ENCODE peak calls at places on chromosomes 5 and 9, in four cellular contexts. One of them, this sample, is unnamed. For H3K4me1 and H3K27me3, the result is how much of the 10 kb centered on the place peaks cover.

GRCh38 chr9:69149321-69149807 is 24.7 kb upstream of the TJP2 start:
- DNase-seq in colonic mucosa: no peak
- DNase-seq in uterus: no peak
- DNase-seq in thoracic aorta: no peak
- DNase-seq in this sample: no peak

GRCh38 chr5:150377964-150378694 is 20.6 kb downstream of the TCOF1 start:
- DNase-seq in thoracic aorta: no peak
- DNase-seq in colonic mucosa: no peak
- DNase-seq in uterus: no peak
- DNase-seq in this sample: no peak

GRCh38 chr5:96384353-96384752 is 48.7 kb downstream of the PCSK1 start:
- DNase-seq in thoracic aorta: no peak
- DNase-seq in colonic mucosa: no peak
- DNase-seq in uterus: no peak
- DNase-seq in this sample: no peak

GRCh38 chr5:146877178-146877681 is 1.3 kb downstream of the PPP2R2B start:
- DNase-seq in colonic mucosa: no peak
- DNase-seq in uterus: no peak
- DNase-seq in thoracic aorta: no peak
- DNase-seq in this sample: no peak

GRCh38 chr9:127853312-127854168 is 918 bp downstream of the ENG start:
- DNase-seq in colonic mucosa: no peak
- DNase-seq in thoracic aorta: no peak
- DNase-seq in uterus: no peak
- DNase-seq in this sample: no peak

GRCh38 chr5:83767409-83767992 is 46.8 kb upstream of the HAPLN1 start:
- DNase-seq in colonic mucosa: no peak
- DNase-seq in thoracic aorta: no peak
- DNase-seq in uterus: no peak
- DNase-seq in this sample: no peak

GRCh38 chr5:122478741-122479459 is 166.9 kb downstream of the SNCAIP start:
- DNase-seq in uterus: no peak
- DNase-seq in colonic mucosa: no peak
- DNase-seq in thoracic aorta: no peak
- DNase-seq in this sample: no peak

GRCh38 chr5:129631946-129632345 is 115.9 kb upstream of the MINAR2 start:
- DNase-seq in colonic mucosa: no peak
- DNase-seq in uterus: no peak
- DNase-seq in thoracic aorta: no peak
- DNase-seq in this sample: no peak

GRCh38 chr5:100789641-100790160 is 113.4 kb downstream of the ST8SIA4 start:
- DNase-seq in thoracic aorta: no peak
- DNase-seq in colonic mucosa: no peak
- DNase-seq in uterus: no peak
- DNase-seq in this sample: no peak

GRCh38 chr5:54838843-54839242 is 146.6 kb downstream of the ESM1 start:
- DNase-seq in thoracic aorta: no peak
- DNase-seq in colonic mucosa: no peak
- DNase-seq in uterus: no peak
- DNase-seq in this sample: no peak

GRCh38 chr9:105296445-105296844 is 52.0 kb downstream of the SLC44A1 start:
- DNase-seq in colonic mucosa: no peak
- DNase-seq in uterus: no peak
- DNase-seq in thoracic aorta: no peak
- DNase-seq in this sample: no peak

GRCh38 chr9:93099551-93100264 is 3.7 kb downstream of the CARD19 start:
- DNase-seq in thoracic aorta: no peak
- DNase-seq in colonic mucosa: no peak
- DNase-seq in uterus: no peak
- DNase-seq in this sample: peak

GRCh38 chr5:53262348-53262970 is 152.9 kb upstream of the MOCS2 start:
- DNase-seq in thoracic aorta: no peak
- DNase-seq in uterus: no peak
- DNase-seq in colonic mucosa: no peak
- DNase-seq in this sample: no peak

GRCh38 chr9:37784640-37785483 is at the start of gene EXOSC3:
- DNase-seq in colonic mucosa: peak
- DNase-seq in uterus: peak
- DNase-seq in thoracic aorta: peak
- DNase-seq in this sample: peak

GRCh38 chr9:86341007-86341491 is 13.2 kb downstream of the TUT7 start:
- DNase-seq in colonic mucosa: no peak
- DNase-seq in thoracic aorta: no peak
- DNase-seq in uterus: no peak
- DNase-seq in this sample: no peak

GRCh38 chr5:169875091-169875727 is 105.1 kb downstream of the INSYN2B start:
- DNase-seq in colonic mucosa: no peak
- DNase-seq in thoracic aorta: no peak
- DNase-seq in uterus: peak
- DNase-seq in this sample: no peak

GRCh38 chr5:1462358-1462757 is 17.1 kb upstream of the SLC6A3 start:
- DNase-seq in uterus: no peak
- DNase-seq in thoracic aorta: no peak
- DNase-seq in colonic mucosa: no peak
- DNase-seq in this sample: peak

GRCh38 chr9:137163101-137163661 is 6.7 kb downstream of the LRRC26 start:
- DNase-seq in colonic mucosa: no peak
- DNase-seq in thoracic aorta: no peak
- DNase-seq in uterus: no peak
- DNase-seq in this sample: no peak

GRCh38 chr9:137162505-137163100 is 7.2 kb downstream of the LRRC26 start:
- DNase-seq in thoracic aorta: no peak
- DNase-seq in colonic mucosa: peak
- DNase-seq in uterus: no peak
- DNase-seq in this sample: no peak

GRCh38 chr9:137164370-137165249 is 5.2 kb downstream of the LRRC26 start:
- DNase-seq in colonic mucosa: no peak
- DNase-seq in thoracic aorta: no peak
- DNase-seq in uterus: no peak
- DNase-seq in this sample: no peak

GRCh38 chr9:137165250-137165836 is 4.5 kb downstream of the LRRC26 start:
- DNase-seq in uterus: no peak
- DNase-seq in colonic mucosa: no peak
- DNase-seq in thoracic aorta: no peak
- DNase-seq in this sample: no peak

GRCh38 chr9:137163805-137164204 is 6.0 kb downstream of the LRRC26 start:
- DNase-seq in uterus: no peak
- DNase-seq in thoracic aorta: no peak
- DNase-seq in colonic mucosa: no peak
- DNase-seq in this sample: no peak
- H3K4me1 ChIP-seq in uterus: under half
- H3K4me1 ChIP-seq in thoracic aorta: under half
- H3K4me1 ChIP-seq in colonic mucosa: under half
- H3K4me1 ChIP-seq in this sample: under half

GRCh38 chr9:15423328-15423985 is 781 bp downstream of the SNAPC3 start:
- DNase-seq in thoracic aorta: no peak
- DNase-seq in colonic mucosa: peak
- DNase-seq in uterus: no peak
- DNase-seq in this sample: no peak

GRCh38 chr9:15417626-15418025 is 5.0 kb upstream of the SNAPC3 start:
- DNase-seq in uterus: no peak
- DNase-seq in thoracic aorta: no peak
- DNase-seq in colonic mucosa: no peak
- DNase-seq in this sample: no peak

GRCh38 chr9:15422355-15423327 is at the start of gene SNAPC3:
- DNase-seq in uterus: peak
- DNase-seq in thoracic aorta: peak
- DNase-seq in colonic mucosa: peak
- DNase-seq in this sample: peak

GRCh38 chr9:15420796-15421195 is 1.9 kb upstream of the SNAPC3 start:
- DNase-seq in uterus: no peak
- DNase-seq in colonic mucosa: no peak
- DNase-seq in thoracic aorta: no peak
- DNase-seq in this sample: no peak

DNA sequence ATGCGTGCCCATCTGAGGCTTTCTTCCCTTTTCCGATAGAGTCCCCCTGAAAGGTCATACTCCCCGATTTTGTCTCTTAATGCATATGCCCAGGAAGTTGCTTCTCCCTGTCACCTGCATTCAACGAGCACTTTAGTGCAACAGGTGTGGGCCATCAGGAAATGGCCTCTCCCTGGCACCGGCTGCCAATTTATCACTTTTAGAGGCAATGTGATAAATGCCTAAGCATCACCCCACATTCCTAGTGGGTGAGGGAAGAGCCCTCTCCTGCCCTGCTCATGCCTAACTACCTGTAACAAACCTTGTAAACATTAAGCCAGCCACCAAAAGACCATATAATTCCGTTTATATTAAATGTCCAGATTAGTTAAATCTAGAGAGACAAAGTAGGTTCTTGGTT is 1.1 kb upstream of the SNAPC3 start:
- DNase-seq in uterus: no peak
- DNase-seq in thoracic aorta: no peak
- DNase-seq in colonic mucosa: peak
- DNase-seq in this sample: no peak
- H3K27me3 ChIP-seq in uterus: under half
- H3K27me3 ChIP-seq in thoracic aorta: under half
- H3K27me3 ChIP-seq in colonic mucosa: under half
- H3K27me3 ChIP-seq in this sample: under half

DNA sequence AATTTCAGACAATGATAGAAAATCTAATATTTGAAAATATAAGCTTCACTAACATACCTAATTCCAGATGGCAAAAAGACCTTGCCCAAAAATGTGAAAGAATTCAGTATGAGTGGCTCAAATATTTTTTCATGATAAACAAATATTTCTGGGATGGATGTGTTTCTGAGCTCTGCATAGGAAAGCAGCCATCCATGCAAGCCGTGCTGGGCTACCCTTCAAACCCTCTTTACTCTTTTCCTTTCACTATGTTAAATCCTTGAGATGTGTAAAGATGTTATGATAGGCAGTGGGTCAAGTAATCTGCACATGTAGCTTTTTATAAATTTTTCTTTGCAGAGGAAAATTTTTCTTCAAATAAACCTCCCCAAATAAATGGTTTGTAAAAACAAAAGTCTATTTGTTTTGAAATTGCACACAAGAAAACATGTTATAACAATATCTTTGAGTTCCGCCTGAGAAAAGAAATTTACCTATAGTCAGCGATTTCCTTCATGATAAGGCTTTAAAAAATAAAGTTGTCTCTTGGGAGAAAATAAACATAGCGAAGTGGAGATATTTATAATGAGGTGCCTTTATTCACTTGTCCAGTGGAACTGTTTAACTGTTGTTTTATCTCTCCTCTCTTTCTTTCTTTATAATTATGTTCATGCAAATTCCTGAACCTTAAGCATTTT is 154.3 kb upstream of the PITX1 start:
- DNase-seq in uterus: no peak
- DNase-seq in thoracic aorta: no peak
- DNase-seq in colonic mucosa: no peak
- DNase-seq in this sample: no peak
- TF ChIP-seq CTCF in uterus: no peak
- TF ChIP-seq CTCF in thoracic aorta: no peak
- TF ChIP-seq CTCF in colonic mucosa: no peak
- TF ChIP-seq CTCF in this sample: no peak

GRCh38 chr5:142981475-142981874 is 211.3 kb downstream of the ARHGAP26 start:
- DNase-seq in thoracic aorta: no peak
- DNase-seq in colonic mucosa: no peak
- DNase-seq in uterus: no peak
- DNase-seq in this sample: no peak
- H3K4me1 ChIP-seq in thoracic aorta: under half
- H3K4me1 ChIP-seq in colonic mucosa: under half
- H3K4me1 ChIP-seq in uterus: under half
- H3K4me1 ChIP-seq in this sample: under half